ENCODE peak calls at places on chromosomes 5 and 9, in nine cellular contexts. Q, X, U, G, C, A, D, F and H are unnamed samples.

GRCh38 chr9:88006511-88007290 is 32.4 kb upstream of the CDK20 start:
- DNase-seq in Q (no peak), X (no peak), U (no peak), G (no peak), C (no peak), A (no peak), D (no peak), F (peak), H (no peak)

GRCh38 chr5:59577485-59577884 is 316.0 kb downstream of the PDE4D start:
- DNase-seq in Q (no peak), X (no peak), U (no peak), G (no peak), C (no peak), A (no peak), D (no peak), F (no peak), H (no peak)

GRCh38 chr5:55276771-55277170 is 30.7 kb downstream of the DHX29 start:
- DNase-seq in Q (no peak), X (no peak), U (no peak), G (no peak), C (peak), A (no peak), D (no peak), F (no peak), H (no peak)

GRCh38 chr5:131209506-131210191 is 38.9 kb downstream of the LYRM7 start:
- DNase-seq in Q (no peak), X (no peak), U (no peak), G (peak), C (no peak), A (peak), D (peak), F (peak), H (no peak)

GRCh38 chr9:106862946-106863740 is at the start of gene ZNF462:
- DNase-seq in Q (peak), X (peak), U (no peak), G (peak), C (peak), A (no peak), D (peak), F (peak), H (peak)

GRCh38 chr5:4700886-4701285 is 439.2 kb upstream of the ADAMTS16 start:
- DNase-seq in Q (no peak), X (no peak), U (no peak), G (no peak), C (no peak), A (no peak), D (no peak), F (no peak), H (no peak)

GRCh38 chr5:57664700-57665099 is 182.1 kb upstream of the ACTBL2 start:
- DNase-seq in Q (no peak), X (no peak), U (no peak), G (no peak), C (no peak), A (no peak), D (no peak), F (no peak), H (no peak)

GRCh38 chr5:111422245-111422644 is 90.1 kb downstream of the STARD4 start:
- DNase-seq in Q (no peak), X (no peak), U (no peak), G (no peak), C (no peak), A (no peak), D (no peak), F (peak), H (no peak)

GRCh38 chr5:153749941-153750340 is 259.5 kb downstream of the GRIA1 start:
- DNase-seq in Q (no peak), X (no peak), U (no peak), G (no peak), C (no peak), A (no peak), D (peak), F (no peak), H (peak)

GRCh38 chr9:133242241-133242640 is 32.8 kb downstream of the ABO start:
- DNase-seq in Q (no peak), X (no peak), U (no peak), G (no peak), C (no peak), A (no peak), D (no peak), F (no peak), H (no peak)

GRCh38 chr9:33737811-33738606 is 57.4 kb upstream of the PRSS3 start:
- DNase-seq in Q (no peak), X (no peak), U (peak), G (peak), C (peak), A (no peak), D (peak), F (no peak), H (peak)

GRCh38 chr5:179112469-179113142 is 52.4 kb downstream of the ZNF354C start:
- DNase-seq in Q (peak), X (no peak), U (no peak), G (peak), C (no peak), A (no peak), D (no peak), F (no peak), H (no peak)

GRCh38 chr5:159972538-159973362 is 36.2 kb upstream of the TTC1 start:
- DNase-seq in Q (no peak), X (no peak), U (no peak), G (no peak), C (no peak), A (no peak), D (no peak), F (no peak), H (no peak)

GRCh38 chr9:4921449-4921848 is 63.6 kb upstream of the JAK2 start:
- DNase-seq in Q (no peak), X (no peak), U (no peak), G (no peak), C (no peak), A (no peak), D (no peak), F (no peak), H (no peak)

GRCh38 chr5:18465833-18466681 is 831.8 kb downstream of the TAF11L14 start:
- DNase-seq in Q (no peak), X (peak), U (peak), G (peak), C (peak), A (peak), D (peak), F (peak), H (peak)

GRCh38 chr9:127187231-127187956 is 65.0 kb upstream of the ANGPTL2 start:
- DNase-seq in Q (no peak), X (no peak), U (no peak), G (no peak), C (peak), A (no peak), D (no peak), F (no peak), H (peak)

GRCh38 chr5:111063709-111064322 is 7.7 kb upstream of the TSLP start:
- DNase-seq in Q (no peak), X (peak), U (no peak), G (peak), C (no peak), A (no peak), D (no peak), F (no peak), H (no peak)

GRCh38 chr5:151384106-151384505 is 36.7 kb upstream of the SLC36A2 start:
- DNase-seq in Q (no peak), X (no peak), U (no peak), G (no peak), C (no peak), A (no peak), D (no peak), F (no peak), H (no peak)

GRCh38 chr5:40733842-40734563 is 21.8 kb downstream of the TTC33 start:
- DNase-seq in Q (no peak), X (no peak), U (no peak), G (no peak), C (no peak), A (no peak), D (no peak), F (no peak), H (no peak)

GRCh38 chr5:90020575-90021535 is 388.7 kb downstream of the CETN3 start:
- DNase-seq in Q (no peak), X (no peak), U (no peak), G (peak), C (peak), A (no peak), D (no peak), F (peak), H (peak)

GRCh38 chr9:14315754-14316573 is 2.0 kb upstream of the NFIB start:
- DNase-seq in Q (peak), X (no peak), U (peak), G (peak), C (peak), A (no peak), D (peak), F (peak), H (peak)